ENCODE peak calls at places on chromosomes 4 and X, in four cellular contexts. A, E, J and I are unnamed samples.

GRCh38 chr4:7759221-7759620 is 180.4 kb downstream of the AFAP1 start:
- DNase-seq in A (no peak), E (no peak), J (no peak), I (no peak)

GRCh38 chrX:53357799-53358530 is 64.5 kb downstream of the SMC1A start:
- DNase-seq in A (peak), E (peak), J (peak), I (no peak)

GRCh38 chrX:45007598-45007997 is 134.6 kb downstream of the KDM6A start:
- DNase-seq in A (no peak), E (no peak), J (no peak), I (no peak)

GRCh38 chr4:161554372-161554990 is 609.3 kb downstream of the FSTL5 start:
- DNase-seq in A (peak), E (no peak), J (peak), I (no peak)

GRCh38 chr4:83054928-83055327 is 19.9 kb downstream of the COPS4 start:
- DNase-seq in A (no peak), E (no peak), J (no peak), I (no peak)

GRCh38 chr4:55407119-55407518 is 11.4 kb downstream of the TMEM165 start:
- DNase-seq in A (no peak), E (no peak), J (no peak), I (no peak)

GRCh38 chr4:142248946-142249345 is 597.2 kb downstream of the INPP4B start:
- DNase-seq in A (peak), E (no peak), J (peak), I (no peak)

GRCh38 chr4:168197926-168198325 is 105.6 kb downstream of the ANXA10 start:
- DNase-seq in A (no peak), E (no peak), J (no peak), I (no peak)

GRCh38 chr4:109576462-109576861 is 16.4 kb downstream of the MCUB start:
- DNase-seq in A (no peak), E (no peak), J (no peak), I (no peak)

GRCh38 chrX:105910563-105911105 is 88.3 kb downstream of the NRK start:
- DNase-seq in A (no peak), E (no peak), J (no peak), I (no peak)

DNA sequence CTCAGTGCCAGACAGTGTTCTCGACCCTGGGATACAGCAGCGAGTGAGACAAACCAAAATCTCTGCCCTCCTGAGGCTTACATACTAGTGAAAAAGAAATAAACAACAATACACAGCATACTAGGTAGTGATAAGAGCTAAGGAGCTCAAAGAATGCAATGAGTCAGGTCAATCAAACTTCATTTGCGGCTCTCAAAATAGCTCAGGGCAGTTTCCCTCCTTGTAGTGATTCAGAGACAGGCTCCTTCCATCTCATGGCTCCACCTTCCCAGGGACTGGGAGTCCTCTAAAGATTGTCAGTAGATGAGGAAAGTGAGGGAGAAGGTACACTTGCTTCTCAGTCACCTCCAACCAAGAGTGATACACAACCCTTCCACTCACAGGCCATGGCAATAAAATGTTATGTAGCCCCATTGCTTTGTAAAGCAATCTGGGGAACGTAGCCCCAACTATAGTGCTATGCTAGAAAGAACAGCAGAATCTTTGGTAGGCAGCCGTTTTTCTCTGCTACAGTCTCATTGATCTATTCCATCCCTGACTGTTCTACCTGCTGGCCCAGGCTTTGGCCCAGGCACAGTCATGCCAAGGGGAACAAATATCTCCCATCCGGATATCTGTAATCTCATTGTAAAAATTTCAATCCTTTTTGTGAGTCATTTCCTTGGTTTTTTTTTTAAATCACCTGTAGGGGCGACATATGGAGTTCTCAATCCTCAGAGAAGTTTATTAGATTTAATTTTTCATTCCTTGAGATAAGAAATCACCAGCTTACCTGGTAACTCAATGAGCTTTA is 183.1 kb upstream of the S100G start:
- DNase-seq in A (no peak), E (no peak), J (peak), I (no peak)
- H3K4me3 ChIP-seq in A (no peak), E (no peak), J (no peak), I (no peak)

DNA sequence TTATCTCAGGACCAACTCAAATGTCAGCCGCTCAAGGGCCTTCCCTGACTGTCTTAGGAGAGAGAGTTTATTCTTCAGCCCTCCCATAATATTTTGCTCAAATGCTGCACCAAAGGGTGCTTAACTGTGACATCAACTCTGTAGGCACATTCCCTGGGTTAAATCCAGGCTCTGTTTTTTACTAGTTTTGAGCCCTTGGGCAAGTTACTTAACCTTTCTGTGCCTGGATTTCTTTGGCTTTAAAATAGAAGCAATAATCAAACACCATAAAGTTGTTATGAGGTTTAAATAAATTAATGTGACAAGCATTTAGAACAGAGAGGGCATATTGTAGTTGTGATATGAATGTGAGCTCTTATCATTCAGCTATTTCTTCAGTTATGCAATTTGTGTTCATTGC is 54.2 kb upstream of the LIMCH1 start:
- DNase-seq in A (no peak), E (no peak), J (no peak), I (no peak)
- TF ChIP-seq CTCF in A (no peak), E (no peak), J (no peak), I (no peak)

DNA sequence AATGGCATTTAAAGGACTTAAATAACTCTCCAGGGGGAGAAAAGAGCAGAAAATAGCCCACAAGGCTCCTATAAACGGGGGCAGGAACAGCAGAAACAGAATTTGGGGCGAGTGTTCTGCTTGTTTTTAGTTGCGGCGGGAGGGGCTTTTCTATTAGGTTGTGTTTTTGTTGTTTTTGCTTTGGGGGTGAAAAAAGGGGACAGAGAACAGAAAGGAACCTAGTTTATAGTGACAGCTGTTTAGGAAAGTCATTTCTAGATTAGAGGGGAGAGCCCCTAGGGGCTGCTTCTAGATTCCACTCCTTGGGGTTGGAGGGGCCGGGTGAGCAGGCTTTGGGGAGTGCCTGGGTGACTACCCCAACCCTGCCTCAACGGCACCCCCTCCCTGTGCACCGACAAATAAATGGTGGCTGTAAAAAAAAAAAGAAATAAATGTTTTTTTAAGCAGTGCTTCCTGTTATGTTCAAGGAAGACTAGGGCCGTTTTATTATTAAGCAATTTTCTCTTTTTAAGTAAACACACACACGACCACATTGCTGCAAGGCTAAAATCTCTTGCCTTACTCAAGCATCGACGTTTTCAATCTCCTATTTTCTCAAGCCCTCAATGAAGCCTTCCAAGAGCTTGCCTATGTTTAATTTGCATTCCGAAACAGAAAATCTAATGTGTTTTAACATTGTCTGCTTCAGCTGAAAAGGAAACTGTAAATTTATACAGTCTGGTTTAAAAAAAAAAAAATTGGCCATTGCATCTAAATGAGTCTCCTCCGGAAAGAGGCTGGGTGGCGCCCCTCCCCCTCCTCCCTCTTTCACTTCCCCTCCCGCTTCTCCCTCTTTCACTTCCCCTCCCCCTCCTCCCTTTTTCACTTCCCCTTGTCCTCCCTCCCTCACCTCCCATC is 123.3 kb upstream of the TBL1X start:
- DNase-seq in A (no peak), E (peak), J (no peak), I (no peak)
- H3K4me3 ChIP-seq in A (peak), E (peak), J (peak), I (peak)

DNA sequence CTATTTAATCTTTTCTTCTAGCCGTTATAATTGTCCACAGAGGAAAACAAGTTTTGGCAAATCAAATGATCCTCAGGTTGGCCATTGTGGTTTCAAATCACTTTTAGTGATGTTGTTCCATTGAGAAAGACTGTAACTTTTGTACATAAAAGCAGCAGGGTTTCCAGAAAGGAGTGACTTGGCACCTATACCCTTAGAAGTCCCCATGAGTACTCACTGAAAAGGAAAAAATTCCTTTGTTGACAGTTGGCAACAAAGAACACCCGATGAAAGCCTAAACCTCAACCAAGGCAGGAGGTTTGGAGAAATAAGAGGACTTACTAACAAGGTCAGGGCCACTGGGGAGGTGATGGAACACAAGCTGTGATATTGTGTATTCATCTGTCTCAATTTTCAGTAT is 474.4 kb downstream of the RAPGEF2 start:
- DNase-seq in A (no peak), E (no peak), J (no peak), I (no peak)
- TF ChIP-seq CTCF in A (no peak), E (no peak), J (no peak), I (no peak)

DNA sequence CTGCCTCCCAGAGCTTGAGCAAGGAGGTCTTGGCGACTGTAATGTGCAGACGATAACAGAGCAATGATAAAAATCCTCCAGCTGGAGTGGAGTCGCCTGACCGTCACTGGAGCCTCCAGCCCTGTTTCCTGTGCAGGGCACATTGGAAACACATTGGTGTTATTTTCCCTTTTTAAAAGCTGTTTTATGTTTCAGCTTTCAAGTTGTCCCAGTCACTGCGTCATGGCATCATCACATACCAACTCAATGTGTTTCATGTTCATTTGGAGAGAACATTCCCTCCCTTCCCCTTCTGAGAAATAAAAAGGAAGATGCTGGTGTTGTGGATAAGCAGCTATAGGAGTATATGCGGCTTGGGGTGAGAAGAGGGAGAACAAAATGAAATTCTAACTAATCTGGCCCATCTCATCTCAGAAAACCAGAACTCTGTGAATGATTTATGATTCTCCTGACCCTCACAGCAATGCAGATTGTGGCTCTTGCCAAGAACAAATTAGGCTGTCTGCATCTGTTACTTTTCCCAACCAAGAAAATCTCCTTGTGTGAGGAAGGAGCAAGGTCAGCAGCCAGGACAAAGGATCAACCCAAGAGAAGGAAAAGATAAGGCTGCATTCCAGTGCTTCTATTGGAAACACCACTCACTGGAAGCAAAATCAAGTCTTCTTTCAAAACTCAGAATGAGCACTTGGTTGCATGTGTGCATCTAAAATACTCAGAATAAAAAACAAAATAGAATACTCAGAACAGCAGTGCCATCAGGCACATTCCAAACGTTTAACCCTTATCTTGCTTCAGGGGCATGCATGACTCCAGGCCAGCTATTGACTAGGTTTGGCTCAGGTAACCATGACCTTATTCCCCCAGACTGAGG is 134.4 kb downstream of the RASL11B start:
- DNase-seq in A (no peak), E (no peak), J (no peak), I (no peak)
- H3K4me3 ChIP-seq in A (no peak), E (no peak), J (no peak), I (no peak)

GRCh38 chrX:153723351-153724251 is 586 bp downstream of the BCAP31 start:
- DNase-seq in A (no peak), E (peak), J (peak), I (no peak)
- TF ChIP-seq CTCF in A (peak), E (peak), J (peak), I (peak)